ENCODE peak calls at places on chromosomes 5 and 9, in seven cellular contexts. R is sigmoid colon, A is stomach, V is transverse colon, S is ovary, O is A549, M is H1. B is an unnamed sample.

GRCh38 chr5:983568-983967 is 25.0 kb upstream of the NKD2 start:
- DNase-seq in R (no peak), A (no peak), V (no peak), S (no peak), O (no peak), M (no peak), B (no peak)

GRCh38 chr9:104875897-104876296 is 52.1 kb downstream of the ABCA1 start:
- DNase-seq in R (no peak), A (no peak), V (no peak), S (no peak), O (no peak), M (no peak), B (no peak)

GRCh38 chr9:134996591-134997530 is 79.1 kb upstream of the FCN1 start:
- DNase-seq in R (peak; percentile 44), A (no peak), V (no peak), S (no peak), O (no peak), M (no peak), B (no peak)

GRCh38 chr5:66881475-66882161 is 285.4 kb downstream of the MAST4 start:
- DNase-seq in R (no peak), A (peak; percentile 70), V (no peak), S (no peak), O (peak; percentile 81), M (no peak), B (no peak)

GRCh38 chr9:93143830-93144530 is 9.9 kb upstream of the NINJ1 start:
- DNase-seq in R (no peak), A (no peak), V (peak; percentile 42), S (no peak), O (no peak), M (no peak), B (no peak)

GRCh38 chr5:71744009-71744792 is 25.1 kb downstream of the CARTPT start:
- DNase-seq in R (no peak), A (peak; percentile 63), V (peak; percentile 46), S (no peak), O (no peak), M (no peak), B (no peak)

GRCh38 chr5:115179068-115179958 is 9.6 kb upstream of the TRIM36 start:
- DNase-seq in R (no peak), A (no peak), V (peak; percentile 37), S (peak; percentile 27), O (no peak), M (no peak), B (no peak)

GRCh38 chr5:71891856-71892255 is 172.8 kb downstream of the CARTPT start:
- DNase-seq in R (no peak), A (no peak), V (no peak), S (no peak), O (peak; percentile 26), M (peak; percentile 3), B (no peak)

GRCh38 chr5:127650649-127651048 is 1.8 kb downstream of the CTXN3 start:
- DNase-seq in R (no peak), A (no peak), V (no peak), S (no peak), O (no peak), M (no peak), B (no peak)

GRCh38 chr9:135296783-135297715 is 182.5 kb upstream of the PPP1R26 start:
- DNase-seq in R (no peak), A (no peak), V (no peak), S (no peak), O (no peak), M (no peak), B (no peak)

GRCh38 chr5:168578006-168578405 is 1.2 kb downstream of the PANK3 start:
- DNase-seq in R (no peak), A (no peak), V (no peak), S (no peak), O (no peak), M (no peak), B (no peak)

GRCh38 chr9:84997472-84997871 is 327.9 kb downstream of the NTRK2 start:
- DNase-seq in R (no peak), A (no peak), V (no peak), S (no peak), O (no peak), M (no peak), B (no peak)

GRCh38 chr9:137828527-137829259 is 48.9 kb upstream of the CACNA1B start:
- DNase-seq in R (no peak), A (no peak), V (no peak), S (no peak), O (no peak), M (no peak), B (no peak)

GRCh38 chr9:83511051-83511450 is 27.1 kb downstream of the FRMD3 start:
- DNase-seq in R (no peak), A (no peak), V (no peak), S (no peak), O (no peak), M (no peak), B (no peak)

GRCh38 chr5:167049043-167049663 is 1242.3 kb upstream of the WWC1 start:
- DNase-seq in R (no peak), A (peak; percentile 32), V (peak; percentile 46), S (no peak), O (peak; percentile 44), M (no peak), B (peak; percentile 19)

GRCh38 chr9:102185962-102186361 is 447.5 kb upstream of the GRIN3A start:
- DNase-seq in R (no peak), A (no peak), V (no peak), S (no peak), O (no peak), M (no peak), B (no peak)

GRCh38 chr9:121331992-121332685 is 37.9 kb downstream of the STOM start:
- DNase-seq in R (peak; percentile 66), A (no peak), V (no peak), S (no peak), O (peak; percentile 44), M (no peak), B (no peak)

DNA sequence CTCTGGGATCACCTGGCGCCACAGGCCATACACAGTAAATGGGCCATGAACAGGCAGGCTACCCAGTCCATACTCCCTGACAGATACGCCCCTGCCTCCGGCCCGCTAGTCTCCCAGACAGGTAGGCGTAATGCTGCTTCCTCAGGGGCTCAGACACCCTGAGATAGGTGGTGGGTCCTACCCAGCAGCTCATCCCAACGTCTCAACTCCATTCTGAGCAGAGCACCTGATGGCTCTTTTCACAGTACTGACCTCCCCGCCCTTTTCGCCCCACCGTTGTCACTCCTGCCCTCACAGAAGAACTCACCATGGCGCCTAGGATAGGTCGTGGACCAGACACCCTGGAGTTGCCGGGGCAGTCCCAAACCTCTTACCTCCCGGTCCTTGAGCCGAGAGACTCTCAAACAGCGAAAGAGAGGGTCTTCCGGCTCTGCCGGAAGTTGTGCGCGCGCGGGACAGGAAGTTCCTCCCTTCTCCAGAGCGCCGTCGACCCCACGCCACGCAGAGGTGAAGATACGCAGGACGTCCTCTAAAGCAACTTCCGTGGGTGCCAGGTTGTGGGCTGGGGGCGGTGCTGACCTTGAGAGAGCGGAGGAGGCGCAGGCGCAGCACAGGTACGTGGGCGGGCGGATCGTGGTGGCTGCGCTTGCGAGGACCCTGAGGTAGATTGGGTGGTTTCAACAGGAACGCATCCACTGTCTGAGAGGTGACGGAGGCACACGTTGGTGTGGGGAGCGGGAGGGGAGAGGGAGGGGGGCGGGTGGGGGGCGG is at the start of gene TMEM161B:
- DNase-seq in R (peak; percentile 94), A (peak; percentile 96), V (peak; percentile 95), S (peak; percentile 84), O (peak; percentile 92), M (peak; percentile 69), B (peak; percentile 76)
- TF ChIP-seq POLR2A in R (peak; percentile 26), A (no peak), V (peak; percentile 74), S (peak; percentile 27), O (peak; percentile 77), M (no peak), B (peak; percentile 11)

DNA sequence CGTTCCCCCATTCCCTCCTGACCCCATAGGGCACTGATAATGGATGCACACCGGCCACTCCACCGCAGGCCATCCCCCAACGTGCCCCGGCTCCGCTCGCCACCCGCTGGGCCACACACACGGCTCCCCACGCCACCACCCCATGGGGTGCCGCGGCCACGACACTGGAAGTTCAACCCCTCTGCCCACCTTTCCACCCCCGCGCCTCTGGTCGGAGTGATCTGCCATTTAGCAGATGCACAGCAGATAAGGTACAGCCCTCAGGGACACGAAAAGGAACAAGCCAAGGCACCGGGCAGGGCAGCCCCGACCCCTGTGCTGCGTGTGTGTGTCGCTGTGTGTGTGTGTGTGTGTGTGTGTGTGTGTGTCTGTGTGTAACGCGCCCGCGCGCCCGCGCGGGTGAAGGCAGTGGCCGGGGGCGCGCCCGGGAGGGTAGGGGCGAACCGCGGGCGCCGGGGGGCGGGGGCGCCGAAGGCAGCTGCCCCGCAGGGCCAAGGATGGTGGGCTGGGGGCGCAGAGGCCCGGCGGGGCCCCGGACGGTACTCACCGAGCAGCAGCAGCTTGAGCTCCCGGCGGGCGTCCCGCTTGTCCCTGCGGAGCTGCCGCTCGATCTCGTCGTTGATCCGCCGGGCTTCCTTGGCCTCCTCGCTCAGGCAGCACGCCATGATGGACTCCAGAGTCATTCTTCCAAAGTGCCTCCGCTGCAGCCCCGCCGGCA is 899 bp downstream of the GNAQ start:
- DNase-seq in R (peak; percentile 73), A (peak; percentile 55), V (peak; percentile 58), S (peak; percentile 60), O (peak; percentile 52), M (no peak), B (peak; percentile 63)
- TF ChIP-seq EP300 in R (no peak), A (no peak), V (no peak), S (no peak), O (no peak), M (no peak), B (peak; percentile 20)

DNA sequence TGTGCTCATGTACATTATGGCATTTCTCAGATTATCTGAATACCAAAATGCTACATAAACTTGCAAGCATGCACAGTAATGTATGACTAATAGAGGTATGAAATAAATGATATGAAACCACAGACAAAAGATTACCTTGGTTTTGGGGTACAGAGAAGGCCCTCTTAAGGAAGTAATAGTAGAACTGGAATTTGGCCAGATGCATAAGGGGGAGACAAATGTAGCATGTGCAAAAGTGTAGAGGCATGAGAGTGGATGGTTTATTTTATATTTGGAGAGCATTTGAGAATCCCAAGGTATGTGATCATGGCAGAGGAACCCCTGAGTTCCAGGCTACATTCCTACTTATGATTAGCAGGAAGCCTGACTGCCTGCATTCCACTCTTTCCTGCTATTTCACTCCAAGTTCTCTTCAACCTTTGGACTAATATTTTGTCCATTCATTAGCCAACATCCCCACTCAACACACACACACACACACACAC is 74.2 kb downstream of the MAMDC2 start:
- DNase-seq in R (no peak), A (no peak), V (no peak), S (no peak), O (no peak), M (no peak), B (no peak)
- H3K4me3 ChIP-seq in R (no peak overlapping the region), A (no peak overlapping the region), V (no peak overlapping the region), S (no peak overlapping the region), O (no peak overlapping the region), M (no peak overlapping the region), B (no peak overlapping the region)

DNA sequence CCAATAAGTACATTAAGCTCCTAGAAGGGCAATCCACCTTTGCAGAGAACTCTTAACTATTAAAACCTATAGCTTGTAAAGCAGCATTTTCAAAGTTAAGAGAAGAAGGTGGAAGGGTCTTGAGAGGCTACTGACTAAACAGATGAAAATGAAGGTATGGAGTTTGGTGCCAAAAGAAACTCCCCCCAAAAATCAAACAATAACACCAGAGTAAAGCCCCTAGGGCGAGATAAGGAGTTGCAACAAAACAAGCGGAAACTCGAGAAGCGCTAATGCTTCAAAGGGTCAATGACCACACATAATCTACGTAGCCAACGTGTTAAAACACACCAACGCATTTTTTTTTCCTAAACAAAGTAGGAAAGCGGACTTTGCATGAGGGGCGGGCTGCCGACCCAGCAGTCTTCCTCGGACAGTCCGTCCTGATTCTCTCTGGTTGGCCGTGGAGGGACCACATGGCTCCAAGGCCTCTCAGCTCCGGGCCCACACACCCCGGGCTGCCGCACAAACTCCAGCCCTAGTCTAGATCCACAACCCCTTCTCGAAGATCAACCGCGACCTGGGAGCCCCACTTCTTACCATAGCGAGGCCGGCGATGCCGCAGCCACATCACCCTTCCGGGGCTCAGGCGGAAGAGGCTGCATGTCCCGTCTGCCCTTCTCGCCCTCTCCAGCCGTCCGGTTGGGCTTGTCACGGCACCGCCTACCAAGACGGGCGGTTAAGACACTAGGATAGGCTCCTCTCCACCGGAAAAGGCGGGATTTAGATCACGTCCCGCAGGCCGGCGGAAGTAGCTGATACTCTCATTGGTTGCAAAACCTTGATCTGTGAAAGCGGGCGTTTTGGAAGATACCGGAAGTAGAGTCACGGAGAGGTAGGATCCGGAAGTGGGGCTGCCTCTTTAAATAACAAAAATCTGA is at the start of the genes TMEM167A and XRCC4:
- DNase-seq in R (peak; percentile 99), A (peak; percentile 96), V (peak; percentile 97), S (peak; percentile 93), O (peak; percentile 99), M (peak; percentile 97), B (peak; percentile 93)
- TF ChIP-seq POLR2A in R (peak; percentile 69), A (no peak), V (peak; percentile 88), S (peak; percentile 52), O (peak; percentile 87), M (peak; percentile 94), B (peak; percentile 60)

B was measured in tibial nerve.